ENCODE peak calls at places on chromosomes 3 and 15, in eight cellular contexts. One of them, this sample, is unnamed.

GRCh38 chr3:15606434-15606891 is 4.9 kb downstream of the BTD start:
- DNase-seq in stimulated activated CD8-positive, alpha-beta memory T cell treated with anti-CD3 and anti-CD28 coated beads, Interleukin-7, amount 100 ng/mL, for 48 hours: no peak
- DNase-seq in iPS-NIHi11: no peak
- DNase-seq in epithelial cell of proximal tubule: peak; percentile 75
- DNase-seq in hypothalamus: no peak
- DNase-seq in fibroblast of the conjunctiva: peak; percentile 51
- DNase-seq in H9: no peak
- DNase-seq in activated naive CD4-positive, alpha-beta T cell: no peak
- DNase-seq in this sample: no peak

GRCh38 chr15:70121656-70122297 is 24.1 kb upstream of the TLE3 start:
- DNase-seq in stimulated activated CD8-positive, alpha-beta memory T cell treated with anti-CD3 and anti-CD28 coated beads, Interleukin-7, amount 100 ng/mL, for 48 hours: no peak
- DNase-seq in epithelial cell of proximal tubule: no peak
- DNase-seq in activated naive CD4-positive, alpha-beta T cell: no peak
- DNase-seq in H9: no peak
- DNase-seq in fibroblast of the conjunctiva: peak; percentile 82
- DNase-seq in iPS-NIHi11: no peak
- DNase-seq in hypothalamus: no peak
- DNase-seq in this sample: peak; percentile 66

GRCh38 chr3:80331768-80332167 is 564.0 kb upstream of the ROBO1 start:
- DNase-seq in stimulated activated CD8-positive, alpha-beta memory T cell treated with anti-CD3 and anti-CD28 coated beads, Interleukin-7, amount 100 ng/mL, for 48 hours: no peak
- DNase-seq in activated naive CD4-positive, alpha-beta T cell: no peak
- DNase-seq in epithelial cell of proximal tubule: no peak
- DNase-seq in iPS-NIHi11: no peak
- DNase-seq in hypothalamus: no peak
- DNase-seq in H9: no peak
- DNase-seq in fibroblast of the conjunctiva: no peak
- DNase-seq in this sample: no peak

GRCh38 chr3:94272030-94272429 is 209.2 kb downstream of the NSUN3 start:
- DNase-seq in activated naive CD4-positive, alpha-beta T cell: no peak
- DNase-seq in stimulated activated CD8-positive, alpha-beta memory T cell treated with anti-CD3 and anti-CD28 coated beads, Interleukin-7, amount 100 ng/mL, for 48 hours: no peak
- DNase-seq in iPS-NIHi11: no peak
- DNase-seq in hypothalamus: no peak
- DNase-seq in H9: no peak
- DNase-seq in fibroblast of the conjunctiva: no peak
- DNase-seq in epithelial cell of proximal tubule: no peak
- DNase-seq in this sample: no peak

GRCh38 chr3:168881804-168882203 is 781.7 kb downstream of the MECOM start:
- DNase-seq in stimulated activated CD8-positive, alpha-beta memory T cell treated with anti-CD3 and anti-CD28 coated beads, Interleukin-7, amount 100 ng/mL, for 48 hours: no peak
- DNase-seq in hypothalamus: no peak
- DNase-seq in fibroblast of the conjunctiva: no peak
- DNase-seq in H9: no peak
- DNase-seq in activated naive CD4-positive, alpha-beta T cell: no peak
- DNase-seq in iPS-NIHi11: no peak
- DNase-seq in epithelial cell of proximal tubule: no peak
- DNase-seq in this sample: peak; percentile 37

GRCh38 chr3:4166540-4166939 is 136.6 kb upstream of the SETMAR start:
- DNase-seq in stimulated activated CD8-positive, alpha-beta memory T cell treated with anti-CD3 and anti-CD28 coated beads, Interleukin-7, amount 100 ng/mL, for 48 hours: no peak
- DNase-seq in activated naive CD4-positive, alpha-beta T cell: no peak
- DNase-seq in iPS-NIHi11: no peak
- DNase-seq in epithelial cell of proximal tubule: no peak
- DNase-seq in hypothalamus: no peak
- DNase-seq in H9: no peak
- DNase-seq in fibroblast of the conjunctiva: no peak
- DNase-seq in this sample: no peak

GRCh38 chr3:186599785-186600166 is 13.1 kb upstream of the AHSG start:
- DNase-seq in epithelial cell of proximal tubule: no peak
- DNase-seq in activated naive CD4-positive, alpha-beta T cell: no peak
- DNase-seq in H9: no peak
- DNase-seq in iPS-NIHi11: no peak
- DNase-seq in stimulated activated CD8-positive, alpha-beta memory T cell treated with anti-CD3 and anti-CD28 coated beads, Interleukin-7, amount 100 ng/mL, for 48 hours: no peak
- DNase-seq in hypothalamus: no peak
- DNase-seq in fibroblast of the conjunctiva: no peak
- DNase-seq in this sample: no peak

GRCh38 chr3:83193526-83193925 is 1432.1 kb upstream of the GBE1 start:
- DNase-seq in activated naive CD4-positive, alpha-beta T cell: no peak
- DNase-seq in H9: no peak
- DNase-seq in fibroblast of the conjunctiva: no peak
- DNase-seq in hypothalamus: no peak
- DNase-seq in stimulated activated CD8-positive, alpha-beta memory T cell treated with anti-CD3 and anti-CD28 coated beads, Interleukin-7, amount 100 ng/mL, for 48 hours: no peak
- DNase-seq in epithelial cell of proximal tubule: no peak
- DNase-seq in iPS-NIHi11: no peak
- DNase-seq in this sample: no peak

GRCh38 chr15:35067501-35068347 is 17.4 kb downstream of the NANOGP8 start:
- DNase-seq in fibroblast of the conjunctiva: no peak
- DNase-seq in hypothalamus: no peak
- DNase-seq in epithelial cell of proximal tubule: no peak
- DNase-seq in H9: no peak
- DNase-seq in iPS-NIHi11: no peak
- DNase-seq in stimulated activated CD8-positive, alpha-beta memory T cell treated with anti-CD3 and anti-CD28 coated beads, Interleukin-7, amount 100 ng/mL, for 48 hours: no peak
- DNase-seq in activated naive CD4-positive, alpha-beta T cell: no peak
- DNase-seq in this sample: peak; percentile 33

GRCh38 chr15:80423215-80423614 is 19.0 kb downstream of the ARNT2 start:
- DNase-seq in epithelial cell of proximal tubule: no peak
- DNase-seq in hypothalamus: no peak
- DNase-seq in stimulated activated CD8-positive, alpha-beta memory T cell treated with anti-CD3 and anti-CD28 coated beads, Interleukin-7, amount 100 ng/mL, for 48 hours: no peak
- DNase-seq in H9: no peak
- DNase-seq in iPS-NIHi11: no peak
- DNase-seq in fibroblast of the conjunctiva: no peak
- DNase-seq in activated naive CD4-positive, alpha-beta T cell: no peak
- DNase-seq in this sample: peak; percentile 58

GRCh38 chr3:87626471-87626995 is 350.1 kb upstream of the POU1F1 start:
- DNase-seq in activated naive CD4-positive, alpha-beta T cell: no peak
- DNase-seq in fibroblast of the conjunctiva: no peak
- DNase-seq in H9: no peak
- DNase-seq in stimulated activated CD8-positive, alpha-beta memory T cell treated with anti-CD3 and anti-CD28 coated beads, Interleukin-7, amount 100 ng/mL, for 48 hours: no peak
- DNase-seq in hypothalamus: no peak
- DNase-seq in iPS-NIHi11: no peak
- DNase-seq in epithelial cell of proximal tubule: no peak
- DNase-seq in this sample: no peak

GRCh38 chr3:129626744-129627349 is 20.4 kb upstream of the PLXND1 start:
- DNase-seq in stimulated activated CD8-positive, alpha-beta memory T cell treated with anti-CD3 and anti-CD28 coated beads, Interleukin-7, amount 100 ng/mL, for 48 hours: peak; percentile 66
- DNase-seq in iPS-NIHi11: peak; percentile 94
- DNase-seq in hypothalamus: peak; percentile 61
- DNase-seq in fibroblast of the conjunctiva: peak; percentile 71
- DNase-seq in epithelial cell of proximal tubule: no peak
- DNase-seq in activated naive CD4-positive, alpha-beta T cell: peak; percentile 12
- DNase-seq in H9: peak; percentile 96
- DNase-seq in this sample: peak; percentile 89

GRCh38 chr15:77869021-77869895 is 208.3 kb downstream of the TBC1D2B start:
- DNase-seq in fibroblast of the conjunctiva: no peak
- DNase-seq in hypothalamus: no peak
- DNase-seq in H9: no peak
- DNase-seq in activated naive CD4-positive, alpha-beta T cell: no peak
- DNase-seq in iPS-NIHi11: no peak
- DNase-seq in epithelial cell of proximal tubule: no peak
- DNase-seq in stimulated activated CD8-positive, alpha-beta memory T cell treated with anti-CD3 and anti-CD28 coated beads, Interleukin-7, amount 100 ng/mL, for 48 hours: no peak
- DNase-seq in this sample: peak; percentile 79

GRCh38 chr3:80643421-80643820 is 875.6 kb upstream of the ROBO1 start:
- DNase-seq in hypothalamus: no peak
- DNase-seq in epithelial cell of proximal tubule: no peak
- DNase-seq in fibroblast of the conjunctiva: no peak
- DNase-seq in stimulated activated CD8-positive, alpha-beta memory T cell treated with anti-CD3 and anti-CD28 coated beads, Interleukin-7, amount 100 ng/mL, for 48 hours: no peak
- DNase-seq in activated naive CD4-positive, alpha-beta T cell: no peak
- DNase-seq in H9: no peak
- DNase-seq in iPS-NIHi11: no peak
- DNase-seq in this sample: no peak

GRCh38 chr3:50587373-50587772 is 18.1 kb downstream of the HEMK1 start:
- DNase-seq in hypothalamus: no peak
- DNase-seq in H9: no peak
- DNase-seq in iPS-NIHi11: no peak
- DNase-seq in fibroblast of the conjunctiva: no peak
- DNase-seq in epithelial cell of proximal tubule: no peak
- DNase-seq in stimulated activated CD8-positive, alpha-beta memory T cell treated with anti-CD3 and anti-CD28 coated beads, Interleukin-7, amount 100 ng/mL, for 48 hours: no peak
- DNase-seq in activated naive CD4-positive, alpha-beta T cell: no peak
- DNase-seq in this sample: peak; percentile 27

GRCh38 chr15:63986751-63987341 is 59.4 kb downstream of the DAPK2 start:
- DNase-seq in iPS-NIHi11: no peak
- DNase-seq in hypothalamus: no peak
- DNase-seq in H9: no peak
- DNase-seq in stimulated activated CD8-positive, alpha-beta memory T cell treated with anti-CD3 and anti-CD28 coated beads, Interleukin-7, amount 100 ng/mL, for 48 hours: no peak
- DNase-seq in fibroblast of the conjunctiva: no peak
- DNase-seq in epithelial cell of proximal tubule: no peak
- DNase-seq in activated naive CD4-positive, alpha-beta T cell: no peak
- DNase-seq in this sample: no peak

GRCh38 chr3:64824281-64824980 is 136.6 kb upstream of the ADAMTS9 start:
- DNase-seq in stimulated activated CD8-positive, alpha-beta memory T cell treated with anti-CD3 and anti-CD28 coated beads, Interleukin-7, amount 100 ng/mL, for 48 hours: no peak
- DNase-seq in hypothalamus: no peak
- DNase-seq in activated naive CD4-positive, alpha-beta T cell: no peak
- DNase-seq in H9: no peak
- DNase-seq in fibroblast of the conjunctiva: no peak
- DNase-seq in epithelial cell of proximal tubule: no peak
- DNase-seq in iPS-NIHi11: no peak
- DNase-seq in this sample: peak; percentile 22

GRCh38 chr3:170418422-170419300 is at the start of gene CLDN11:
- DNase-seq in activated naive CD4-positive, alpha-beta T cell: no peak
- DNase-seq in epithelial cell of proximal tubule: no peak
- DNase-seq in stimulated activated CD8-positive, alpha-beta memory T cell treated with anti-CD3 and anti-CD28 coated beads, Interleukin-7, amount 100 ng/mL, for 48 hours: no peak
- DNase-seq in fibroblast of the conjunctiva: peak; percentile 59
- DNase-seq in hypothalamus: peak; percentile 72
- DNase-seq in iPS-NIHi11: peak; percentile 94
- DNase-seq in H9: peak; percentile 78
- DNase-seq in this sample: peak; percentile 27

GRCh38 chr3:61451841-61452240 is 109.5 kb upstream of the PTPRG start:
- DNase-seq in fibroblast of the conjunctiva: no peak
- DNase-seq in hypothalamus: no peak
- DNase-seq in activated naive CD4-positive, alpha-beta T cell: no peak
- DNase-seq in stimulated activated CD8-positive, alpha-beta memory T cell treated with anti-CD3 and anti-CD28 coated beads, Interleukin-7, amount 100 ng/mL, for 48 hours: no peak
- DNase-seq in epithelial cell of proximal tubule: no peak
- DNase-seq in iPS-NIHi11: no peak
- DNase-seq in H9: no peak
- DNase-seq in this sample: peak; percentile 38

GRCh38 chr15:71654714-71655174 is 155.6 kb upstream of the NR2E3 start:
- DNase-seq in stimulated activated CD8-positive, alpha-beta memory T cell treated with anti-CD3 and anti-CD28 coated beads, Interleukin-7, amount 100 ng/mL, for 48 hours: no peak
- DNase-seq in activated naive CD4-positive, alpha-beta T cell: no peak
- DNase-seq in H9: no peak
- DNase-seq in fibroblast of the conjunctiva: no peak
- DNase-seq in iPS-NIHi11: no peak
- DNase-seq in hypothalamus: no peak
- DNase-seq in epithelial cell of proximal tubule: no peak
- DNase-seq in this sample: no peak

GRCh38 chr15:97316362-97316761 is 644.1 kb upstream of the ARRDC4 start:
- DNase-seq in stimulated activated CD8-positive, alpha-beta memory T cell treated with anti-CD3 and anti-CD28 coated beads, Interleukin-7, amount 100 ng/mL, for 48 hours: no peak
- DNase-seq in fibroblast of the conjunctiva: no peak
- DNase-seq in H9: no peak
- DNase-seq in epithelial cell of proximal tubule: no peak
- DNase-seq in iPS-NIHi11: no peak
- DNase-seq in hypothalamus: no peak
- DNase-seq in activated naive CD4-positive, alpha-beta T cell: no peak
- DNase-seq in this sample: no peak

GRCh38 chr15:31147943-31148621 is 46.6 kb upstream of the TRPM1 start:
- DNase-seq in fibroblast of the conjunctiva: no peak
- DNase-seq in iPS-NIHi11: no peak
- DNase-seq in activated naive CD4-positive, alpha-beta T cell: no peak
- DNase-seq in H9: no peak
- DNase-seq in hypothalamus: no peak
- DNase-seq in epithelial cell of proximal tubule: no peak
- DNase-seq in stimulated activated CD8-positive, alpha-beta memory T cell treated with anti-CD3 and anti-CD28 coated beads, Interleukin-7, amount 100 ng/mL, for 48 hours: no peak
- DNase-seq in this sample: no peak

GRCh38 chr3:195904364-195904763 is 4.0 kb downstream of the TNK2 start:
- DNase-seq in stimulated activated CD8-positive, alpha-beta memory T cell treated with anti-CD3 and anti-CD28 coated beads, Interleukin-7, amount 100 ng/mL, for 48 hours: no peak
- DNase-seq in activated naive CD4-positive, alpha-beta T cell: no peak
- DNase-seq in epithelial cell of proximal tubule: no peak
- DNase-seq in fibroblast of the conjunctiva: no peak
- DNase-seq in H9: no peak
- DNase-seq in hypothalamus: no peak
- DNase-seq in iPS-NIHi11: no peak
- DNase-seq in this sample: no peak

This sample was measured in EH.